ENCODE peak calls at places on chromosomes 3 and 15, in five cellular contexts. B is NCI-H1105, Z is M059J, N is HTR-8/SVneo, X is T-helper 1 cell. P is an unnamed sample.

GRCh38 chr15:88739541-88739940 is 63.7 kb upstream of the ACAN start:
- DNase-seq in B (no peak), Z (no peak), X (no peak), N (no peak), P (no peak)

GRCh38 chr3:99637041-99637380 is 1.4 kb upstream of the COL8A1 start:
- DNase-seq in X (no peak), B (no peak), N (no peak), Z (peak), P (no peak)

GRCh38 chr15:61205427-61205826 is 23.7 kb downstream of the RORA start:
- DNase-seq in Z (peak), X (no peak), B (no peak), N (no peak), P (no peak)

GRCh38 chr3:42655980-42656679 is 2.6 kb downstream of the ZBTB47 start:
- DNase-seq in N (no peak), B (no peak), Z (peak), X (no peak), P (peak)

GRCh38 chr3:133854971-133855370 is 40.7 kb downstream of the RAB6B start:
- DNase-seq in B (no peak), N (no peak), X (no peak), Z (no peak), P (no peak)

GRCh38 chr3:11532865-11533490 is 110.7 kb downstream of the VGLL4 start:
- DNase-seq in X (no peak), N (no peak), Z (peak), B (no peak), P (no peak)

GRCh38 chr15:35289029-35289617 is 204.0 kb upstream of the NANOGP8 start:
- DNase-seq in N (peak), X (no peak), Z (peak), B (no peak), P (peak)

GRCh38 chr3:48891606-48892005 is 7.1 kb downstream of the SLC25A20 start:
- DNase-seq in Z (no peak), B (no peak), N (no peak), X (no peak), P (no peak)

GRCh38 chr15:78162038-78162437 is 12.9 kb downstream of the IDH3A start:
- DNase-seq in B (no peak), Z (no peak), X (no peak), N (no peak), P (no peak)

GRCh38 chr3:40387001-40387894 is at the start of gene ENTPD3:
- DNase-seq in N (no peak), X (peak), B (peak), Z (no peak), P (peak)

GRCh38 chr3:105997800-105998526 is 129.2 kb upstream of the CBLB start:
- DNase-seq in X (no peak), N (no peak), Z (peak), B (no peak), P (peak)

GRCh38 chr3:108387065-108387464 is 90.7 kb downstream of the HHLA2 start:
- DNase-seq in Z (no peak), X (no peak), B (no peak), N (no peak), P (no peak)

GRCh38 chr3:135992072-135992471 is 26.5 kb downstream of the PPP2R3A start:
- DNase-seq in X (no peak), N (peak), Z (peak), B (no peak), P (peak)

GRCh38 chr15:56739964-56740640 is 6.8 kb upstream of the ZNF280D start:
- DNase-seq in X (no peak), Z (no peak), N (no peak), B (no peak), P (no peak)

GRCh38 chr3:42214565-42215283 is 51.3 kb downstream of the CCK start:
- DNase-seq in B (no peak), Z (peak), X (no peak), N (no peak), P (no peak)

GRCh38 chr3:46926871-46927717 is 49.5 kb downstream of the CCDC12 start:
- DNase-seq in Z (no peak), B (no peak), X (no peak), N (no peak), P (no peak)

GRCh38 chr3:119600732-119601131 is 3.0 kb downstream of the PLA1A start:
- DNase-seq in X (no peak), Z (no peak), B (no peak), N (peak), P (no peak)

GRCh38 chr3:40924559-40925058 is 274.7 kb upstream of the CTNNB1 start:
- DNase-seq in Z (no peak), N (no peak), X (no peak), B (peak), P (no peak)

GRCh38 chr3:107987036-107987557 is 103.7 kb downstream of the CD47 start:
- DNase-seq in Z (peak), B (no peak), N (peak), X (no peak), P (peak)

GRCh38 chr15:50854594-50855490 is 53.6 kb upstream of the AP4E1 start:
- DNase-seq in Z (peak), B (no peak), N (no peak), X (no peak), P (no peak)

GRCh38 chr15:29270169-29270955 is 740 bp upstream of the NSMCE3 start:
- DNase-seq in B (no peak), N (no peak), Z (peak), X (no peak), P (no peak)

GRCh38 chr3:150469031-150469930 is 61.2 kb downstream of the TSC22D2 start:
- DNase-seq in Z (peak), N (peak), B (no peak), X (no peak), P (peak)

GRCh38 chr3:31534036-31534435 is 1.3 kb downstream of the STT3B start:
- DNase-seq in Z (peak), X (no peak), N (peak), B (no peak), P (no peak)

GRCh38 chr15:67998599-67999122 is 55.5 kb upstream of the PIAS1 start:
- DNase-seq in N (peak), B (peak), Z (peak), X (no peak), P (peak)

GRCh38 chr15:101456079-101456791 is 33.3 kb downstream of the PCSK6 start:
- DNase-seq in Z (no peak), N (no peak), X (no peak), B (no peak), P (no peak)

GRCh38 chr3:121477589-121477988 is 68.2 kb downstream of the POLQ start:
- DNase-seq in X (no peak), Z (peak), N (no peak), B (no peak), P (no peak)

GRCh38 chr15:49831206-49831965 is 210.5 kb downstream of the DTWD1 start:
- DNase-seq in Z (peak), X (no peak), B (no peak), N (peak), P (no peak)

GRCh38 chr3:153693207-153693606 is 428.0 kb upstream of the ARHGEF26 start:
- DNase-seq in X (no peak), B (no peak), Z (no peak), N (no peak), P (no peak)

GRCh38 chr3:71512000-71512399 is 71.5 kb downstream of the FOXP1 start:
- DNase-seq in B (no peak), Z (no peak), N (no peak), X (peak), P (no peak)

GRCh38 chr3:124424396-124424795 is 305.9 kb upstream of the UMPS start:
- DNase-seq in N (no peak), B (no peak), X (no peak), Z (no peak), P (no peak)

GRCh38 chr15:29102911-29103824 is 166.5 kb downstream of the NSMCE3 start:
- DNase-seq in B (no peak), Z (peak), X (no peak), N (no peak), P (no peak)

GRCh38 chr3:50639055-50639494 is 22.1 kb downstream of the MAPKAPK3 start:
- DNase-seq in Z (peak), B (no peak), N (no peak), X (no peak), P (peak)

GRCh38 chr3:59766165-59766872 is 716.5 kb upstream of the CFAP20DC start:
- DNase-seq in B (no peak), Z (no peak), X (no peak), N (no peak), P (no peak)

GRCh38 chr15:83692820-83693581 is 39.1 kb downstream of the ADAMTSL3 start:
- DNase-seq in X (no peak), Z (no peak), N (no peak), B (no peak), P (no peak)

GRCh38 chr3:120198305-120198878 is 86.6 kb downstream of the GPR156 start:
- DNase-seq in X (no peak), N (no peak), Z (peak), B (peak), P (peak)

P was measured in LoVo.